ENCODE peak calls at places on chromosome 5, in six cellular contexts. Y, U, S, I, P and D are unnamed samples.

GRCh38 chr5:32909207-32909606 is 198.1 kb downstream of the NPR3 start:
- ATAC-seq in U (no peak), P (no peak), S (no peak), I (no peak), Y (no peak), D (no peak)

GRCh38 chr5:3325206-3325605 is 270.4 kb upstream of the IRX1 start:
- ATAC-seq in I (no peak), Y (peak; percentile 20), S (no peak), P (peak; percentile 11), U (no peak), D (no peak)

GRCh38 chr5:110268283-110268682 is 458.2 kb downstream of the TMEM232 start:
- ATAC-seq in I (no peak), U (no peak), S (no peak), Y (no peak), P (no peak), D (no peak)

GRCh38 chr5:158140120-158140778 is 281.3 kb upstream of the CLINT1 start:
- ATAC-seq in U (no peak), Y (no peak), I (no peak), P (peak; percentile 87), S (no peak), D (peak; percentile 77)

GRCh38 chr5:91556-92263 is at the start of gene PLEKHG4B:
- ATAC-seq in S (no peak), P (peak; percentile 54), Y (peak; percentile 61), U (peak; percentile 74), I (no peak), D (peak; percentile 16)

GRCh38 chr5:10735569-10736255 is 25.3 kb downstream of the DAP start:
- ATAC-seq in I (peak; percentile 68), U (no peak), Y (peak; percentile 44), S (peak; percentile 73), P (no peak), D (no peak)

GRCh38 chr5:73901045-73901444 is 275.0 kb downstream of the ARHGEF28 start:
- ATAC-seq in U (peak; percentile 88), P (no peak), I (no peak), S (no peak), Y (no peak), D (peak; percentile 41)

GRCh38 chr5:172999351-172999973 is 15.9 kb downstream of the ATP6V0E1 start:
- ATAC-seq in Y (no peak), I (no peak), S (no peak), P (peak; percentile 50), U (peak; percentile 27), D (peak; percentile 63)

GRCh38 chr5:173408946-173409345 is 80.7 kb upstream of the STC2 start:
- ATAC-seq in P (no peak), Y (no peak), I (no peak), S (no peak), U (no peak), D (no peak)

GRCh38 chr5:156802501-156802900 is 47.6 kb upstream of the PPP1R2B start:
- ATAC-seq in U (no peak), Y (no peak), P (no peak), I (no peak), S (no peak), D (no peak)

GRCh38 chr5:66757219-66757833 is 161.1 kb downstream of the MAST4 start:
- ATAC-seq in P (peak; percentile 85), Y (no peak), I (no peak), S (peak; percentile 46), U (peak; percentile 66), D (no peak)

GRCh38 chr5:102453716-102454115 is 45.1 kb downstream of the SLCO6A1 start:
- ATAC-seq in Y (peak; percentile 73), I (no peak), U (no peak), P (no peak), S (peak; percentile 90), D (no peak)

GRCh38 chr5:77066823-77067442 is 20.2 kb downstream of the ZBED3 start:
- ATAC-seq in I (no peak), S (peak; percentile 75), U (no peak), P (peak; percentile 72), Y (no peak), D (peak; percentile 71)

GRCh38 chr5:157222506-157223230 is 42.0 kb downstream of the ITK start:
- ATAC-seq in P (no peak), U (peak; percentile 26), Y (no peak), I (no peak), S (peak; percentile 31), D (no peak)

GRCh38 chr5:121667292-121667691 is 184.4 kb upstream of the FTMT start:
- ATAC-seq in Y (no peak), P (no peak), U (no peak), I (no peak), S (no peak), D (no peak)

GRCh38 chr5:143440448-143441102 is 37.1 kb upstream of the NR3C1 start:
- ATAC-seq in I (no peak), S (peak; percentile 18), P (no peak), Y (no peak), U (no peak), D (no peak)

GRCh38 chr5:150189728-150190502 is at the start of gene SLC6A7:
- ATAC-seq in Y (no peak), S (no peak), P (peak; percentile 13), U (no peak), I (no peak), D (no peak)

GRCh38 chr5:73796164-73797141 is 170.5 kb downstream of the ARHGEF28 start:
- ATAC-seq in U (peak; percentile 92), S (peak; percentile 81), P (peak; percentile 57), Y (peak; percentile 64), I (no peak), D (peak; percentile 49)

GRCh38 chr5:138458856-138459255 is 6.4 kb upstream of the EGR1 start:
- ATAC-seq in I (no peak), P (no peak), Y (no peak), S (no peak), U (no peak), D (no peak)

GRCh38 chr5:176541338-176542134 is 4.3 kb upstream of the RNF44 start:
- ATAC-seq in S (no peak), P (no peak), I (peak; percentile 38), Y (peak; percentile 13), U (no peak), D (no peak)

GRCh38 chr5:137398175-137398574 is 101.0 kb downstream of the SPOCK1 start:
- ATAC-seq in U (no peak), S (no peak), Y (no peak), I (no peak), P (no peak), D (no peak)

DNA sequence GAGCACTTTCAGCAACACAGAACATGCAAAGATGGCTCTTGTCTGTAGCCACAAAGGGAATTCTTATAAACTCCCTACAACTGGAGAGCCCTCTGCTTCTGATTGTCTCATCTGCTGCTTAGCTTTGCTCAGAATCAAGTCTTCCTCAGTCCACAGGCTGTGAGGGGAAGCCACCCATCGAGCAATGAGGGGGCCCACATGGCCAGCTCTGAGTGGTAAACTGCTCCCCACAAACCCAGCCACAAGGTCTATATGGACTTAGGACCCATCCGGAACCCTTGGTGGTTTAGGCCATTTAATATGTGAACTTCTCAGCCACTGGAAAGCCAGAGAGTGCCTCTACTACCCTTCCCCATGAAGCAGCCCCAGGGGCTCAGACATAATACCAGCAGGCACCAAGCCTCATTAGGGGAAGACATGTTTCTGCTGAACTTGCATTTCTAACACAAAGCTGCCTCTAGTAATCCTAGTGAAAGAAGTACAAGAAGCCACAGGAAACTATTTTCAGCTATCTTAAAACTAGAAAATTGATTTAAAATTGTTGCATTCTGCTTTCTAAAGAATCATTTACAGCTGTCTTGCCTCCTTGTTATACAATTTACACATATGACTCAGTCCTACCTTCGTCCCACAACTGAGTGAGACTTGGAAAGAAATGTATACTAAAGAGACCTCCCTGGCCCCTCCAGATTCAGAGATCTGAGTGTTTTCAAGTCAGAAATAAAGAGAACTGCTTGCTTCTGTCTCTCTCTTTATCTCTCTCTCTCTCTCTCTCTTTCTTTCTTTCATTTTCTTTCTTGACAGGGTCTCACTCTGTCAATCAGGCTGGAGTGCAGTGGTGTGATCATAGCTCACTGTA is 90.2 kb downstream of the ESM1 start:
- ATAC-seq in I (no peak), U (no peak), S (no peak), P (no peak), Y (no peak), D (no peak)
- H3K27ac ChIP-seq in I (no peak overlapping the region), U (no peak overlapping the region), S (no peak overlapping the region), P (no peak overlapping the region), Y (no peak overlapping the region), D (no peak overlapping the region)

GRCh38 chr5:61894046-61894445 is 412.0 kb upstream of the KIF2A start:
- ATAC-seq in Y (no peak), S (no peak), U (no peak), I (no peak), P (no peak), D (no peak)

GRCh38 chr5:61897251-61897650 is 408.8 kb upstream of the KIF2A start:
- ATAC-seq in U (no peak), S (no peak), Y (no peak), P (no peak), I (no peak), D (no peak)

GRCh38 chr5:61901997-61902396 is 404.0 kb upstream of the KIF2A start:
- ATAC-seq in I (no peak), Y (no peak), U (no peak), S (no peak), P (no peak), D (no peak)

GRCh38 chr5:61896811-61897210 is 409.2 kb upstream of the KIF2A start:
- ATAC-seq in P (no peak), Y (no peak), I (no peak), S (no peak), U (no peak), D (no peak)
- TF ChIP-seq EP300 in P (no peak), Y (no peak), I (no peak), S (no peak), U (no peak), D (no peak)

DNA sequence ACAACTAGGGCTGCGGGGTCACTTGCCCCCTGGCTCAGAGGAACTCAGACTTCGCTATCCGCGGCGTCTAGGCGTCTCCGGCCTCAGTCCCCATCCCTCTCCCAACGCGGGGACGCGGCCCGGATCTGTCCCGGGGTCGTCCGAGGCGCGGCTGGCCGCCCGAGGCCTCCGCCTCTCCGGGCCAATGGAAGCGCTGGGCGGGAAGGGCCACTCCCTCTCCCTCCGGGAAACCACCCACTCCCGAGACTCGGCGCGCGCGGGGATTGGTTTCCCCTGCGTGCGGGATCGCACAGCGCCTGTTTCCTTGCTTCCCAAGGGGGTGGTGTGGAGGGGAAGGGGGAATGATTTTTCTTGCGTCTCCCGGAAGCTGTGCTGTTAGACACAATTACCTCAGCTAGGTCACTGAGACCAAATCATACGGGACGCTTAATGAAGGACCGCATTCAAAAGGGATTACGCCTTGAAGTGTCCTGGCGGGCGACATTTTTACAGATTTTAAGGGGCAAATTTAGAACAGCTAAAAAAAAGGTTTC is 38.4 kb downstream of the NR2F1 start:
- ATAC-seq in I (no peak), P (peak; percentile 89), U (peak; percentile 93), S (no peak), Y (peak; percentile 84), D (peak; percentile 92)
- TF ChIP-seq POLR2A in I (no peak), P (peak; percentile 32), U (no peak), S (no peak), Y (no peak), D (peak; percentile 46)

GRCh38 chr5:154342963-154343362 is 102.8 kb upstream of the SAP30L start:
- ATAC-seq in Y (no peak), U (no peak), I (no peak), S (no peak), P (no peak), D (no peak)

GRCh38 chr5:154346427-154346826 is 99.4 kb upstream of the SAP30L start:
- ATAC-seq in U (no peak), Y (no peak), I (no peak), S (no peak), P (no peak), D (no peak)

GRCh38 chr5:154342211-154342610 is 103.6 kb upstream of the SAP30L start:
- ATAC-seq in I (no peak), Y (no peak), U (no peak), S (no peak), P (no peak), D (no peak)

GRCh38 chr5:154345255-154345952 is 100.4 kb upstream of the SAP30L start:
- ATAC-seq in U (no peak), I (no peak), Y (no peak), S (peak; percentile 93), P (no peak), D (no peak)

GRCh38 chr5:154344461-154344860 is 101.3 kb upstream of the SAP30L start:
- ATAC-seq in U (no peak), I (no peak), S (no peak), Y (no peak), P (no peak), D (no peak)
- H3K27ac ChIP-seq in U (no peak overlapping the region), I (no peak overlapping the region), S (no peak overlapping the region), Y (no peak overlapping the region), P (no peak overlapping the region), D (no peak overlapping the region)